ENCODE peak calls at places on chromosomes 5 and 9, in six cellular contexts. One of them, this sample, is unnamed. For H3K36me3, the result is how much of the 10 kb centered on the place peaks cover.

GRCh38 chr9:134356496-134357470 is 30.5 kb downstream of the RXRA start:
- DNase-seq in tibial nerve: no peak
- DNase-seq in K562: peak
- DNase-seq in HCT116: no peak
- DNase-seq in tibial artery: no peak
- DNase-seq in GM12878: no peak
- DNase-seq in this sample: no peak

GRCh38 chr9:93245437-93245970 is 61.6 kb downstream of the WNK2 start:
- DNase-seq in tibial nerve: no peak
- DNase-seq in K562: no peak
- DNase-seq in HCT116: no peak
- DNase-seq in tibial artery: no peak
- DNase-seq in GM12878: no peak
- DNase-seq in this sample: no peak

GRCh38 chr9:72362680-72363139 is 2.3 kb downstream of the ZFAND5 start:
- DNase-seq in tibial nerve: peak
- DNase-seq in K562: peak
- DNase-seq in HCT116: no peak
- DNase-seq in tibial artery: peak
- DNase-seq in GM12878: peak
- DNase-seq in this sample: peak

GRCh38 chr5:66343370-66344071 is 199.4 kb downstream of the SREK1 start:
- DNase-seq in tibial nerve: no peak
- DNase-seq in K562: no peak
- DNase-seq in HCT116: no peak
- DNase-seq in tibial artery: no peak
- DNase-seq in GM12878: no peak
- DNase-seq in this sample: no peak

GRCh38 chr9:121372563-121373400 is 2.7 kb upstream of the STOM start:
- DNase-seq in tibial nerve: no peak
- DNase-seq in K562: peak
- DNase-seq in HCT116: no peak
- DNase-seq in tibial artery: no peak
- DNase-seq in GM12878: no peak
- DNase-seq in this sample: no peak

GRCh38 chr9:121498487-121499176 is 1.0 kb downstream of the GGTA1 start:
- DNase-seq in tibial nerve: peak
- DNase-seq in K562: no peak
- DNase-seq in HCT116: no peak
- DNase-seq in tibial artery: peak
- DNase-seq in GM12878: no peak
- DNase-seq in this sample: no peak

GRCh38 chr5:147160923-147161663 is 73.7 kb upstream of the STK32A start:
- DNase-seq in tibial nerve: no peak
- DNase-seq in K562: no peak
- DNase-seq in HCT116: no peak
- DNase-seq in tibial artery: no peak
- DNase-seq in GM12878: no peak
- DNase-seq in this sample: no peak

GRCh38 chr5:84635235-84636055 is 250.8 kb upstream of the EDIL3 start:
- DNase-seq in tibial nerve: no peak
- DNase-seq in K562: no peak
- DNase-seq in HCT116: no peak
- DNase-seq in tibial artery: no peak
- DNase-seq in GM12878: no peak
- DNase-seq in this sample: no peak

GRCh38 chr5:57598756-57599155 is 116.1 kb upstream of the ACTBL2 start:
- DNase-seq in tibial nerve: no peak
- DNase-seq in K562: no peak
- DNase-seq in HCT116: peak
- DNase-seq in tibial artery: no peak
- DNase-seq in GM12878: no peak
- DNase-seq in this sample: no peak

GRCh38 chr9:133453651-133454050 is 6.1 kb upstream of the CACFD1 start:
- DNase-seq in tibial nerve: no peak
- DNase-seq in K562: no peak
- DNase-seq in HCT116: no peak
- DNase-seq in tibial artery: no peak
- DNase-seq in GM12878: no peak
- DNase-seq in this sample: no peak

GRCh38 chr5:178116406-178116885 is 3.1 kb downstream of the N4BP3 start:
- DNase-seq in tibial nerve: no peak
- DNase-seq in K562: no peak
- DNase-seq in HCT116: no peak
- DNase-seq in tibial artery: no peak
- DNase-seq in GM12878: peak
- DNase-seq in this sample: no peak

GRCh38 chr5:151925396-151925750 is 722 bp upstream of the GLRA1 start:
- DNase-seq in tibial nerve: no peak
- DNase-seq in K562: no peak
- DNase-seq in HCT116: no peak
- DNase-seq in tibial artery: no peak
- DNase-seq in GM12878: no peak
- DNase-seq in this sample: no peak

GRCh38 chr9:94112716-94113465 is 28.6 kb downstream of the PTPDC1 start:
- DNase-seq in tibial nerve: no peak
- DNase-seq in K562: peak
- DNase-seq in HCT116: no peak
- DNase-seq in tibial artery: no peak
- DNase-seq in GM12878: no peak
- DNase-seq in this sample: no peak

GRCh38 chr9:93090091-93090655 is 5.8 kb upstream of the CARD19 start:
- DNase-seq in tibial nerve: no peak
- DNase-seq in K562: no peak
- DNase-seq in HCT116: no peak
- DNase-seq in tibial artery: peak
- DNase-seq in GM12878: no peak
- DNase-seq in this sample: no peak

GRCh38 chr9:34047864-34048729 is 590 bp downstream of the UBAP2 start:
- DNase-seq in tibial nerve: no peak
- DNase-seq in K562: peak
- DNase-seq in HCT116: peak
- DNase-seq in tibial artery: peak
- DNase-seq in GM12878: no peak
- DNase-seq in this sample: peak

GRCh38 chr9:21974542-21975409 is 19.4 kb downstream of the CDKN2A start:
- DNase-seq in tibial nerve: no peak
- DNase-seq in K562: no peak
- DNase-seq in HCT116: peak
- DNase-seq in tibial artery: no peak
- DNase-seq in GM12878: no peak
- DNase-seq in this sample: no peak

GRCh38 chr5:14041528-14042184 is 97.2 kb upstream of the DNAH5 start:
- DNase-seq in tibial nerve: no peak
- DNase-seq in K562: no peak
- DNase-seq in HCT116: no peak
- DNase-seq in tibial artery: no peak
- DNase-seq in GM12878: no peak
- DNase-seq in this sample: no peak

GRCh38 chr9:134694368-134694665 is 52.7 kb downstream of the COL5A1 start:
- DNase-seq in tibial nerve: no peak
- DNase-seq in K562: no peak
- DNase-seq in HCT116: no peak
- DNase-seq in tibial artery: no peak
- DNase-seq in GM12878: no peak
- DNase-seq in this sample: no peak

GRCh38 chr9:125513634-125514413 is 193.2 kb downstream of the MAPKAP1 start:
- DNase-seq in tibial nerve: no peak
- DNase-seq in K562: peak
- DNase-seq in HCT116: no peak
- DNase-seq in tibial artery: no peak
- DNase-seq in GM12878: peak
- DNase-seq in this sample: peak

DNA sequence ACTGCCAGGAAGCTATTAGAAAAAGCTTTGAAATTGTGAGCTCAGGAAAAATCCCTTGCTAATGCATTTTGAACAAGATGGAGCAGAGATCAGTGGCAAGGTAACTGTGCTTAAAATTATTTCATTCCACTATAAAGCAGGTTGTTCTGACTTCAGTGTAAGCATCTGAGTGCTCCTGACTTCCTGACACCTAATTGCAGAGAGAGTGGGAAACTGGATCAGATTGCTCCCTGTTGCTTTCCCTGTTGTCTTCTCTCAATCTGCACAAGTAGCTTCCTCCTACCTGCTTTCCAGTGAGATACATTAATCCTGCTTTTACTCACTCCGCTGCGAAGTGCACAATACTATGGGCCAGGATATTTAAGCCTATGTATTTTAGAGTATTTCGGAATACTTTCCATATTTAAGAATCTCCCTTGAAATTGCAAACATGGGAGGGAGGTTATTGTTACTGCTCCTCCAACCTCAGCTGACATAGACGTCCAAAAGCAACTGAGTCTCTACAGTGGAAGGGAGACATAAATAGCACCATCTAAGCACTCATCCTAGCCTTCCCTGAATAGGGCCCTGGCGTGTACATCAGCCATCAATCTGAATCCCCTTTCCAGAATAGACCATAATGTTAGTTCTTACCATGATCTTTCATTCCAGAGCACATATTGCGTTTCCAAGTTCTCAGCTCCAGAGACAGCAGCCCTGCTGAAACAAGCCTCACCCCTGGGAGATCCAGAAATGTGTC is 178.8 kb downstream of the PAM start:
- DNase-seq in tibial nerve: no peak
- DNase-seq in K562: no peak
- DNase-seq in HCT116: no peak
- DNase-seq in tibial artery: no peak
- DNase-seq in GM12878: no peak
- DNase-seq in this sample: no peak
- H3K36me3 ChIP-seq in tibial nerve: under half
- H3K36me3 ChIP-seq in K562: under half
- H3K36me3 ChIP-seq in HCT116: under half
- H3K36me3 ChIP-seq in tibial artery: under half
- H3K36me3 ChIP-seq in GM12878: under half
- H3K36me3 ChIP-seq in this sample: under half

GRCh38 chr5:131450941-131451340 is 184.1 kb downstream of the RAPGEF6 start:
- DNase-seq in tibial nerve: no peak
- DNase-seq in K562: no peak
- DNase-seq in HCT116: no peak
- DNase-seq in tibial artery: no peak
- DNase-seq in GM12878: no peak
- DNase-seq in this sample: no peak
- H3K36me3 ChIP-seq in tibial nerve: half or more
- H3K36me3 ChIP-seq in K562: half or more
- H3K36me3 ChIP-seq in HCT116: under half
- H3K36me3 ChIP-seq in tibial artery: under half
- H3K36me3 ChIP-seq in GM12878: under half
- H3K36me3 ChIP-seq in this sample: under half

GRCh38 chr5:176353533-176353932 is 8.0 kb downstream of the KIAA1191 start:
- DNase-seq in tibial nerve: no peak
- DNase-seq in K562: no peak
- DNase-seq in HCT116: no peak
- DNase-seq in tibial artery: no peak
- DNase-seq in GM12878: no peak
- DNase-seq in this sample: no peak

GRCh38 chr5:176355400-176356178 is 6.0 kb downstream of the KIAA1191 start:
- DNase-seq in tibial nerve: no peak
- DNase-seq in K562: no peak
- DNase-seq in HCT116: no peak
- DNase-seq in tibial artery: no peak
- DNase-seq in GM12878: no peak
- DNase-seq in this sample: no peak

GRCh38 chr5:176356179-176356566 is 5.4 kb downstream of the KIAA1191 start:
- DNase-seq in tibial nerve: no peak
- DNase-seq in K562: no peak
- DNase-seq in HCT116: no peak
- DNase-seq in tibial artery: no peak
- DNase-seq in GM12878: no peak
- DNase-seq in this sample: no peak

GRCh38 chr5:176350416-176350815 is 11.1 kb downstream of the KIAA1191 start:
- DNase-seq in tibial nerve: no peak
- DNase-seq in K562: no peak
- DNase-seq in HCT116: no peak
- DNase-seq in tibial artery: no peak
- DNase-seq in GM12878: no peak
- DNase-seq in this sample: no peak

DNA sequence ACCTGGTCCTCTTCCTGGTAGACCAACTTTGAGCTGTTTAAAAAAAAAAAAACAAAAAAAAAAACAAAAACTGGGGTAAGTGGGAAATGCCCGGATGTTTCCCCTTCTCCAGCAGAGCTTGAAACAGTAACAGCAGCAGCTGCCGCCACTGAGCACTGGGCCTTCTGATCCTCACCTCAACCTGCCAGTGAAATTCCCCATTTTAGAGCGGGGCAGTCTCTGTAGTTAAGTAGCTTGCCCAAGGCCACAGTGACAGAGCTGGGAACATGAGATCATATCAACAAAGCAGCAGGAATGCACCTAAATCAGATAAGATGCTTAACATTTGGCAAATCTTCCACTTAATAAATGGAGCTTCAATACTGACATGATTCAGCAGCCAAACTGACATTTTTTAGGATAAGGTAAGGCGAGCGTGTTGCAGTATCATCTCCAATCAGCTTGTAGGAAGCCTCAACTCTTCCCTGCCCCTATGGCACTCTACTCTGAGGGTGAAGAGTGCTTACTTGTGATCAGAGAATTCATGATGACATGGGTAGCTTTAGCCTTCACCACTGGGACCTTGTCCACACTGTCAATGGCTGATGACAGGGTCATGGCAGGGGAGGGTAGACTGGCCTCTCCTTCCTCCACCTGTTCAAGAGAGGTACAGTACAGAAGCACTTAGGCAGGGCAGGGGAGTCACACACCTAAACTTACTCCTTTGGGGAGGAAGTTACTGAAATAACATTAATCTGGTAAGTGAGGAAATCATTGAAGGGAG is 9.3 kb downstream of the KIAA1191 start:
- DNase-seq in tibial nerve: no peak
- DNase-seq in K562: no peak
- DNase-seq in HCT116: no peak
- DNase-seq in tibial artery: no peak
- DNase-seq in GM12878: peak
- DNase-seq in this sample: no peak
- H3K36me3 ChIP-seq in tibial nerve: half or more
- H3K36me3 ChIP-seq in K562: half or more
- H3K36me3 ChIP-seq in HCT116: half or more
- H3K36me3 ChIP-seq in tibial artery: under half
- H3K36me3 ChIP-seq in GM12878: under half
- H3K36me3 ChIP-seq in this sample: under half

DNA sequence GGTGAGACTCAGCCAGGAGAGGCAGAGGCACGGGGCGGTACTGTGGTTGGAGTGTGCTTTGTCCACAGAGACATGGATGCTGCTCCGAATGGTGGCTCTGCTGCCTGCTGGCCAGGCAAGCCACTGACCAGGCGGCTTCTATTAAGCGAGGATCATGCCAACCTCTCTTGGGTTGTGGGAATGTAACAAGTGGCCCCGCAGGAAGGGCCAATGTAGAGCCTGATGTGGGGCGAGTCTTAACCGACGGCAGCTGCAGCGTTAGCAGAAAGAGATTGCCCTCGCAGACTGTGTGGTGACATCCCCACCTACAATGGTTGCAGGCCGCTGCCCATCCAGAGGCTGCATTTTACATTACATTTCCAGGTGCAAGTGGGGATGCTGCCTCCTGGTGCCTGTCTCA is 46.6 kb upstream of the SLC25A51 start:
- DNase-seq in tibial nerve: no peak
- DNase-seq in K562: no peak
- DNase-seq in HCT116: no peak
- DNase-seq in tibial artery: no peak
- DNase-seq in GM12878: no peak
- DNase-seq in this sample: no peak
- H3K36me3 ChIP-seq in tibial nerve: half or more
- H3K36me3 ChIP-seq in K562: half or more
- H3K36me3 ChIP-seq in HCT116: under half
- H3K36me3 ChIP-seq in tibial artery: under half
- H3K36me3 ChIP-seq in GM12878: under half
- H3K36me3 ChIP-seq in this sample: under half

GRCh38 chr5:157563373-157564148 is 12.0 kb downstream of the ADAM19 start:
- DNase-seq in tibial nerve: no peak
- DNase-seq in K562: no peak
- DNase-seq in HCT116: no peak
- DNase-seq in tibial artery: peak
- DNase-seq in GM12878: no peak
- DNase-seq in this sample: no peak
- H3K36me3 ChIP-seq in tibial nerve: under half
- H3K36me3 ChIP-seq in K562: under half
- H3K36me3 ChIP-seq in HCT116: under half
- H3K36me3 ChIP-seq in tibial artery: under half
- H3K36me3 ChIP-seq in GM12878: under half
- H3K36me3 ChIP-seq in this sample: under half